ENCODE peak calls at places on chromosomes 12 and 14, in ten cellular contexts. J is fibroblast of the aortic adventitia; R is HFF-Myc; V is NCI-H1092 treated with DMSO at 0.1 percent for 48 hours; E is NCI-H2171 treated with DMSO at 0.1 percent for 48 hours; Y is activated CD4-positive, CD25-positive, alpha-beta regulatory T cell treated with anti-CD3 and anti-CD28 coated beads, Interleukin-2, amount 50 U/mL, for 16 hours; X is Right ventricle myocardium inferior; Z is fibroblast of pulmonary artery; Q is left colon; K is stimulated activated CD8-positive, alpha-beta memory T cell treated with anti-CD3 and anti-CD28 coated beads, Interleukin-7, amount 100 ng/mL, for 24 hours. L is an unnamed sample.
A peak's percentile ranks its signal among the peaks of the same experiment; 100 is the strongest.

GRCh38 chr14:39398382-39398781 is 33.9 kb downstream of the FBXO33 start:
- DNase-seq in J (no peak), R (no peak), V (no peak), E (peak; percentile 37), Y (no peak), X (no peak), Z (no peak), Q (no peak), K (no peak), L (no peak)

GRCh38 chr12:78457951-78458350 is 406.6 kb upstream of the SYT1 start:
- DNase-seq in J (peak; percentile 6), R (no peak), V (no peak), E (no peak), Y (no peak), X (no peak), Z (peak; percentile 30), Q (no peak), K (no peak), L (no peak)

GRCh38 chr12:9727813-9728212 is 5.1 kb downstream of the CLECL1 start:
- DNase-seq in J (no peak), R (no peak), V (no peak), E (no peak), Y (no peak), X (no peak), Z (no peak), Q (no peak), K (no peak), L (peak; percentile 41)

GRCh38 chr12:117577122-117577657 is 215.8 kb upstream of the NOS1 start:
- DNase-seq in J (no peak), R (no peak), V (no peak), E (no peak), Y (no peak), X (no peak), Z (no peak), Q (no peak), K (no peak), L (no peak)

GRCh38 chr12:132686831-132687210 is 321 bp downstream of the POLE start:
- DNase-seq in J (no peak), R (no peak), V (no peak), E (no peak), Y (no peak), X (peak; percentile 77), Z (no peak), Q (no peak), K (no peak), L (peak; percentile 96)

GRCh38 chr12:124633269-124633953 is 66.0 kb upstream of the NCOR2 start:
- DNase-seq in J (peak; percentile 56), R (no peak), V (no peak), E (no peak), Y (no peak), X (peak; percentile 13), Z (peak; percentile 80), Q (peak; percentile 75), K (no peak), L (no peak)

GRCh38 chr12:121038861-121039654 is at the start of gene OASL:
- DNase-seq in J (peak; percentile 43), R (no peak), V (no peak), E (no peak), Y (no peak), X (no peak), Z (peak; percentile 57), Q (peak; percentile 69), K (no peak), L (no peak)

GRCh38 chr12:3882896-3883564 is 9.8 kb upstream of the PARP11 start:
- DNase-seq in J (peak; percentile 22), R (no peak), V (no peak), E (peak; percentile 31), Y (no peak), X (no peak), Z (peak; percentile 36), Q (no peak), K (no peak), L (no peak)

GRCh38 chr14:100592972-100593371 is 5.8 kb upstream of the BEGAIN start:
- DNase-seq in J (no peak), R (no peak), V (no peak), E (no peak), Y (no peak), X (peak; percentile 1), Z (no peak), Q (peak; percentile 4), K (no peak), L (no peak)

GRCh38 chr14:30625533-30625932 is 3.4 kb downstream of the SCFD1 start:
- DNase-seq in J (no peak), R (no peak), V (no peak), E (no peak), Y (no peak), X (no peak), Z (no peak), Q (no peak), K (no peak), L (no peak)

GRCh38 chr12:55074771-55075170 is 51.4 kb upstream of the OR9K2 start:
- DNase-seq in J (no peak), R (no peak), V (peak; percentile 25), E (no peak), Y (no peak), X (no peak), Z (no peak), Q (no peak), K (no peak), L (peak; percentile 38)

GRCh38 chr14:74324945-74325361 is 22.2 kb upstream of the ABCD4 start:
- DNase-seq in J (peak; percentile 57), R (no peak), V (no peak), E (peak; percentile 69), Y (no peak), X (no peak), Z (peak; percentile 58), Q (no peak), K (no peak), L (no peak)

GRCh38 chr12:18275974-18276373 is 14.7 kb downstream of the PIK3C2G start:
- DNase-seq in J (no peak), R (no peak), V (no peak), E (no peak), Y (no peak), X (no peak), Z (no peak), Q (no peak), K (no peak), L (no peak)

GRCh38 chr14:99809376-99809775 is 16.2 kb downstream of the EML1 start:
- DNase-seq in J (peak; percentile 98), R (no peak), V (no peak), E (no peak), Y (no peak), X (peak; percentile 77), Z (peak; percentile 89), Q (peak; percentile 63), K (no peak), L (no peak)

GRCh38 chr12:17139926-17140325 is 534.0 kb upstream of the LMO3 start:
- DNase-seq in J (no peak), R (no peak), V (no peak), E (no peak), Y (no peak), X (no peak), Z (no peak), Q (no peak), K (no peak), L (no peak)

GRCh38 chr12:67155863-67156262 is 113.3 kb upstream of the CAND1 start:
- DNase-seq in J (peak; percentile 11), R (no peak), V (no peak), E (no peak), Y (no peak), X (no peak), Z (peak; percentile 18), Q (no peak), K (no peak), L (no peak)

GRCh38 chr12:91178139-91178561 is 4.5 kb downstream of the DCN start:
- DNase-seq in J (peak; percentile 76), R (no peak), V (no peak), E (peak; percentile 25), Y (no peak), X (no peak), Z (peak; percentile 70), Q (no peak), K (no peak), L (peak; percentile 32)

GRCh38 chr12:109731806-109732205 is 18.2 kb downstream of the FAM222A start:
- DNase-seq in J (no peak), R (no peak), V (no peak), E (no peak), Y (no peak), X (peak; percentile 6), Z (no peak), Q (peak; percentile 9), K (no peak), L (no peak)

GRCh38 chr12:29309320-29309902 is 71.6 kb downstream of the ERGIC2 start:
- DNase-seq in J (peak; percentile 67), R (peak; percentile 2), V (no peak), E (peak; percentile 64), Y (no peak), X (no peak), Z (peak; percentile 62), Q (no peak), K (no peak), L (peak; percentile 19)

GRCh38 chr14:22339277-22339676 is 249.7 kb downstream of the DAD1 start:
- DNase-seq in J (peak; percentile 91), R (peak; percentile 7), V (no peak), E (no peak), Y (no peak), X (peak; percentile 86), Z (peak; percentile 94), Q (peak; percentile 49), K (no peak), L (no peak)

GRCh38 chr12:92912052-92912451 is 17.0 kb downstream of the EEA1 start:
- DNase-seq in J (peak; percentile 17), R (no peak), V (no peak), E (no peak), Y (no peak), X (no peak), Z (no peak), Q (no peak), K (no peak), L (no peak)

GRCh38 chr12:96994900-96995299 is 87.8 kb downstream of the NEDD1 start:
- DNase-seq in J (no peak), R (no peak), V (no peak), E (peak; percentile 51), Y (no peak), X (no peak), Z (no peak), Q (no peak), K (no peak), L (peak; percentile 30)

GRCh38 chr14:81955123-81955522 is 421.5 kb upstream of the SEL1L start:
- DNase-seq in J (no peak), R (no peak), V (no peak), E (no peak), Y (no peak), X (no peak), Z (no peak), Q (no peak), K (no peak), L (no peak)

GRCh38 chr12:79058342-79058741 is 193.8 kb downstream of the SYT1 start:
- DNase-seq in J (peak; percentile 67), R (no peak), V (no peak), E (no peak), Y (no peak), X (no peak), Z (peak; percentile 61), Q (no peak), K (no peak), L (no peak)

GRCh38 chr12:62332598-62332997 is 72.4 kb downstream of the USP15 start:
- DNase-seq in J (peak; percentile 66), R (no peak), V (no peak), E (no peak), Y (no peak), X (no peak), Z (peak; percentile 49), Q (no peak), K (no peak), L (no peak)

GRCh38 chr12:32365473-32366064 is 33.8 kb upstream of the FGD4 start:
- DNase-seq in J (peak; percentile 90), R (peak; percentile 47), V (peak; percentile 54), E (peak; percentile 82), Y (no peak), X (no peak), Z (peak; percentile 88), Q (peak; percentile 30), K (no peak), L (peak; percentile 62)

GRCh38 chr12:15596174-15596573 is 193.0 kb downstream of the EPS8 start:
- DNase-seq in J (no peak), R (no peak), V (no peak), E (no peak), Y (no peak), X (no peak), Z (no peak), Q (no peak), K (no peak), L (no peak)

GRCh38 chr12:130633771-130634170 is 82.3 kb downstream of the RIMBP2 start:
- DNase-seq in J (no peak), R (no peak), V (peak; percentile 97), E (peak; percentile 96), Y (no peak), X (no peak), Z (no peak), Q (peak; percentile 55), K (no peak), L (peak; percentile 98)